ENCODE peak calls at places on chromosomes 12 and 14, in nine cellular contexts. K, P, W, Q, S, T, O, U and E are unnamed samples.
A peak's percentile ranks its signal among the peaks of the same experiment; 100 is the strongest.

GRCh38 chr14:88346048-88346639 is 23.1 kb upstream of the KCNK10 start:
- DNase-seq in K (no peak), T (no peak), U (no peak), P (no peak), W (no peak), O (peak; percentile 12), S (no peak), Q (no peak), E (no peak)

GRCh38 chr12:56954956-56955355 is 2.5 kb downstream of the RDH16 start:
- DNase-seq in T (no peak), S (no peak), U (no peak), O (no peak), W (no peak), P (no peak), Q (no peak), K (no peak), E (no peak)

GRCh38 chr14:75247286-75247922 is 31.2 kb upstream of the FOS start:
- DNase-seq in K (no peak), S (no peak), P (no peak), O (no peak), W (no peak), T (no peak), U (no peak), Q (no peak), E (no peak)

GRCh38 chr12:109734219-109735000 is 20.8 kb downstream of the FAM222A start:
- DNase-seq in T (peak; percentile 1), P (peak; percentile 90), W (no peak), O (no peak), S (no peak), K (no peak), U (peak; percentile 19), Q (peak; percentile 8), E (no peak)

GRCh38 chr12:116599285-116600122 is 40.3 kb downstream of the MAP1LC3B2 start:
- DNase-seq in U (peak; percentile 90), P (peak; percentile 86), S (peak; percentile 80), T (peak; percentile 58), W (peak; percentile 77), Q (peak; percentile 86), O (peak; percentile 82), K (no peak), E (no peak)

GRCh38 chr14:92719890-92720323 is 28.5 kb downstream of the LGMN start:
- DNase-seq in P (no peak), O (peak; percentile 90), K (no peak), Q (no peak), T (no peak), W (no peak), U (no peak), S (no peak), E (no peak)

GRCh38 chr12:95736631-95737030 is 53.9 kb downstream of the NTN4 start:
- DNase-seq in K (no peak), P (no peak), T (peak; percentile 47), S (no peak), W (no peak), O (no peak), U (peak; percentile 59), Q (no peak), E (no peak)

GRCh38 chr14:99554757-99555531 is 49.1 kb downstream of the CCDC85C start:
- DNase-seq in W (no peak), U (peak; percentile 97), T (no peak), K (peak; percentile 36), P (no peak), O (no peak), Q (peak; percentile 77), S (peak; percentile 61), E (no peak)

GRCh38 chr12:9115731-9116689 is at the start of gene A2M:
- DNase-seq in O (no peak), U (no peak), W (peak; percentile 47), S (no peak), K (no peak), P (no peak), T (no peak), Q (peak; percentile 25), E (no peak)

GRCh38 chr12:127822743-127823433 is 444.1 kb upstream of the TMEM132C start:
- DNase-seq in U (no peak), W (no peak), O (no peak), P (no peak), Q (no peak), S (no peak), K (no peak), T (no peak), E (no peak)

GRCh38 chr14:104390221-104390931 is 189.2 kb upstream of the C14orf180 start:
- DNase-seq in P (peak; percentile 19), S (no peak), T (no peak), W (no peak), O (no peak), Q (no peak), K (no peak), U (no peak), E (no peak)

GRCh38 chr14:29243355-29243754 is 476.8 kb downstream of the FOXG1 start:
- DNase-seq in U (no peak), W (peak; percentile 11), K (no peak), T (peak; percentile 4), P (no peak), S (no peak), O (no peak), Q (no peak), E (no peak)

GRCh38 chr12:40735551-40736230 is 43.5 kb downstream of the CNTN1 start:
- DNase-seq in P (no peak), Q (no peak), O (no peak), T (no peak), W (no peak), K (no peak), S (no peak), U (no peak), E (no peak)

GRCh38 chr12:89619764-89620163 is 88.9 kb downstream of the ATP2B1 start:
- DNase-seq in U (no peak), O (no peak), P (no peak), Q (no peak), S (no peak), T (no peak), K (no peak), W (no peak), E (no peak)

GRCh38 chr14:82779301-82779700 is 1245.6 kb upstream of the SEL1L start:
- DNase-seq in P (no peak), S (no peak), Q (no peak), O (no peak), W (no peak), T (no peak), U (no peak), K (no peak), E (no peak)

GRCh38 chr12:5189173-5189572 is 145.5 kb downstream of the KCNA5 start:
- DNase-seq in Q (no peak), U (no peak), O (no peak), S (no peak), T (no peak), P (no peak), W (no peak), K (no peak), E (no peak)

GRCh38 chr12:56634242-56634836 is 4.2 kb upstream of the BAZ2A start:
- DNase-seq in K (peak; percentile 74), W (peak; percentile 82), S (peak; percentile 67), T (no peak), Q (peak; percentile 63), O (peak; percentile 77), U (peak; percentile 85), P (peak; percentile 95), E (peak; percentile 71)

GRCh38 chr12:14366211-14366762 is 805 bp downstream of the ATF7IP start:
- DNase-seq in S (no peak), K (peak; percentile 40), U (no peak), Q (no peak), O (peak; percentile 5), P (no peak), T (peak; percentile 40), W (peak; percentile 31), E (no peak)

GRCh38 chr12:103085541-103085940 is 128.1 kb downstream of the ASCL1 start:
- DNase-seq in S (no peak), T (no peak), K (no peak), W (no peak), U (no peak), O (no peak), P (no peak), Q (no peak), E (no peak)

GRCh38 chr14:103548463-103549351 is 13.8 kb downstream of the BAG5 start:
- DNase-seq in K (no peak), T (no peak), P (no peak), O (no peak), W (no peak), S (no peak), U (no peak), Q (no peak), E (no peak)

GRCh38 chr14:104240426-104241157 is 102.2 kb downstream of the KIF26A start:
- DNase-seq in U (peak; percentile 3), O (no peak), S (no peak), P (peak; percentile 32), W (peak; percentile 31), Q (no peak), T (no peak), K (no peak), E (no peak)

GRCh38 chr12:62146323-62146722 is 113.9 kb upstream of the USP15 start:
- DNase-seq in T (no peak), W (no peak), S (no peak), P (no peak), Q (no peak), K (no peak), U (no peak), O (no peak), E (no peak)

GRCh38 chr14:106286697-106287290 is 760.4 kb downstream of the TMEM121 start:
- DNase-seq in P (no peak), O (no peak), U (no peak), Q (no peak), S (no peak), K (no peak), W (no peak), T (no peak), E (no peak)
- TF ChIP-seq CTCF in P (peak; percentile 15), O (no peak), U (no peak), Q (no peak), S (no peak), K (peak; percentile 56), W (no peak), T (no peak), E (peak; percentile 9)

DNA sequence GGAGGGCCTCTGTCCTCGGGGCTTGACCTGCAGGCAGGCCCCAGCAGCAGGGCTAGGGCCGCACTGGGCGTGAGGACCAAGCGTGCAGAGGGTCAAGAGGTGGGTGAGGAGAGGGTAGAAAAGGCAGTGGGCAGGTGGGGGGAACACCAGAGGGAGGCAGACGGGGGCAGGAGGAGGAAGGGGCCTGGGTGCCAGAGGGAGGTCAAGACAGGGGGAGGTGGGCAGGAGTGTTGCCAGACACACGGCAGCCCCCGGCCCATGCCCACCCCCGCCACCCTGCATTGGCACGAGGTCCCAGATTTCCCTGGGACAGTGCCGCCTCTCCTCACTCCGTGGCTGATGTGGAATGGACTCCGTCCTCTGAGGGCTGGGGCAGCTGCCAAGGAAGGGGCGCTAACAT is 8.2 kb downstream of the TMEM121 start:
- DNase-seq in S (no peak), P (no peak), O (no peak), U (no peak), T (no peak), W (no peak), K (no peak), Q (no peak), E (no peak)
- H3K4me1 ChIP-seq in S (no peaks in the 10 kb centered on the region), P (no peaks in the 10 kb centered on the region), O (peaks cover 6% of the 10 kb centered on the region), U (peaks cover 3% of the 10 kb centered on the region), T (no peaks in the 10 kb centered on the region), W (no peaks in the 10 kb centered on the region), K (no peaks in the 10 kb centered on the region), Q (peaks cover 4% of the 10 kb centered on the region), E (no peaks in the 10 kb centered on the region)

GRCh38 chr12:10673660-10674384 is at the start of gene STYK1:
- DNase-seq in K (peak; percentile 89), P (peak; percentile 92), T (peak; percentile 8), S (peak; percentile 42), W (peak; percentile 52), O (peak; percentile 74), U (peak; percentile 73), Q (peak; percentile 22), E (peak; percentile 64)
- H3K27ac ChIP-seq in K (peak within 1 kb of the TSS; percentile 77), P (no peak within 1 kb of the TSS), T (no peak within 1 kb of the TSS), S (no peak within 1 kb of the TSS), W (no peak within 1 kb of the TSS), O (peak within 1 kb of the TSS; percentile 87), U (no peak within 1 kb of the TSS), Q (no peak within 1 kb of the TSS), E (no peak within 1 kb of the TSS)

GRCh38 chr14:55316528-55316927 is 45.3 kb downstream of the FBXO34 start:
- DNase-seq in O (peak; percentile 33), P (no peak), Q (no peak), W (no peak), U (peak; percentile 18), K (no peak), T (no peak), S (no peak), E (no peak)
- TF ChIP-seq CTCF in O (no peak), P (no peak), Q (no peak), W (no peak), U (no peak), K (no peak), T (no peak), S (no peak), E (no peak)